ENCODE peak calls at places on chromosomes 16 and 17, in four cellular contexts. F, G, I and D are unnamed samples.

GRCh38 chr17:32019228-32019627 is 12.0 kb downstream of the LRRC37B start:
- DNase-seq in G (no peak), F (no peak), I (no peak), D (no peak)

GRCh38 chr16:66849021-66849420 is 4.8 kb downstream of the CA7 start:
- DNase-seq in F (no peak), G (no peak), I (no peak), D (no peak)

GRCh38 chr16:55294947-55295346 is 29.1 kb upstream of the IRX6 start:
- DNase-seq in F (peak), I (no peak), G (no peak), D (no peak)

GRCh38 chr16:2964416-2965223 is 545 bp downstream of the KREMEN2 start:
- DNase-seq in G (peak), F (peak), I (no peak), D (peak)

GRCh38 chr16:27439273-27440018 is 37.5 kb downstream of the IL21R start:
- DNase-seq in G (no peak), F (no peak), I (no peak), D (no peak)

GRCh38 chr16:54935411-54936085 is 4.9 kb downstream of the IRX5 start:
- DNase-seq in I (no peak), F (no peak), G (no peak), D (no peak)

GRCh38 chr17:6523330-6523729 is 33.0 kb downstream of the PITPNM3 start:
- DNase-seq in F (no peak), G (no peak), I (no peak), D (no peak)

GRCh38 chr17:39400547-39401411 is 647 bp downstream of the FBXL20 start:
- DNase-seq in G (peak), I (no peak), F (peak), D (no peak)

GRCh38 chr16:15986261-15986660 is 36.8 kb downstream of the ABCC1 start:
- DNase-seq in G (no peak), I (no peak), F (peak), D (no peak)

GRCh38 chr17:6775871-6776405 is at the start of gene FBXO39:
- DNase-seq in I (no peak), G (peak), F (no peak), D (no peak)

GRCh38 chr17:18954321-18954720 is 2.4 kb downstream of the SLC5A10 start:
- DNase-seq in G (no peak), I (no peak), F (no peak), D (no peak)

GRCh38 chr17:67280279-67280678 is 35.3 kb upstream of the HELZ start:
- DNase-seq in F (peak), G (no peak), I (no peak), D (no peak)

GRCh38 chr16:87930456-87930855 is 5.9 kb downstream of the CA5A start:
- DNase-seq in I (no peak), F (no peak), G (no peak), D (no peak)

GRCh38 chr17:47649972-47650524 is 329 bp downstream of the KPNB1 start:
- DNase-seq in G (no peak), I (no peak), F (no peak), D (no peak)

GRCh38 chr17:66375121-66375520 is 72.7 kb downstream of the PRKCA start:
- DNase-seq in F (no peak), G (no peak), I (no peak), D (no peak)

GRCh38 chr17:2883544-2884203 is 87.4 kb downstream of the RAP1GAP2 start:
- DNase-seq in I (no peak), F (no peak), G (no peak), D (no peak)
- H3K4me3 ChIP-seq in I (no peak), F (no peak), G (no peak), D (no peak)

DNA sequence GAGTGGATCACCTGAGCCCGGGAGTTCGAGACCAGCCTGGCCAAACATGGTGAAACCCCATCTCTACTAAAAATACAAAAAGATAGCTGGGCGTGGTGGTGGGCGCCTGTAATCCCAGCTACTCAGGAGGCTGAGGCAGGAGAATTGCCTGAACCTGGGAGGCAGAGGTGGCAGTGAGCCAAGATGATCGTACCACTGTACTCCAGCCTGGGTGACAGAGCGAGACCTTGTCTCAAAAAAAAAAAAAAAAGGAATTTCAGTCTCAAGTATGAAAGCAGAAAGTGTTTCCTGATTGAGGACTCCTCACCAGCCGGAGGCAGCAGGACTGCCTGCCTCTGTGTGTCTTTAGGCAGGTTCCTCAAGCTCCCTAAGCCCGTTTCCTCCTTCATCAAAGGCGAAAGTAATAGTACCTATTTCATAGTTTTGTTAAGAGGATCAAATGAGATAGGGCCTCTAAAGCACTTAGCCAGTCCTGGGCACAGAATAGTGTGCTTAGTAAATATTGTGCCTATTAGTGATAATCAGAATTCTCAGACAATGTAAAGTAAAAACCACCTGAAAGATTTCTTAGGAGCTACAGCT is 9.0 kb downstream of the RAI1 start:
- DNase-seq in I (no peak), G (no peak), F (no peak), D (no peak)
- H3K4me3 ChIP-seq in I (no peak), G (no peak), F (no peak), D (no peak)

DNA sequence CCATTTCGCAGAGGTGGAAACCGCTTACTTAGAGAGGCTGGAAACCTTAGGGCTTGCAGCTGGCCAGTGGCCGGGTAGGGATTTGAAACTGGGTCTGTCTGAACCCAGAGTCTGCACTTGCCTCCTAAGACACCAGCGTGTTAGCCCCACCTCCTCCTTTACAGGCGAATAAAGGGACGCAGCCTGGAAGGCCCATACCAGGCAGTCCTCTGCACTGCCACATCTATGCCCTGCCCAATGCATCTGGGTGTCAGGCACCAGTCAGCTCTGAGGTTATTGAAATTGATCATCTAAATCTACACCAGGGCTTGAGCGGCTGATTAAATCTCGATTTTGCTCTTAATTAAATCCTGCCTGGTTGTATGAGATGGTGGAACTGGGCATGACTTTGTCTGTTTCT is 19.9 kb upstream of the NAGS start:
- DNase-seq in I (no peak), G (no peak), F (no peak), D (no peak)
- H3K4me3 ChIP-seq in I (no peak), G (peak), F (peak), D (no peak)

DNA sequence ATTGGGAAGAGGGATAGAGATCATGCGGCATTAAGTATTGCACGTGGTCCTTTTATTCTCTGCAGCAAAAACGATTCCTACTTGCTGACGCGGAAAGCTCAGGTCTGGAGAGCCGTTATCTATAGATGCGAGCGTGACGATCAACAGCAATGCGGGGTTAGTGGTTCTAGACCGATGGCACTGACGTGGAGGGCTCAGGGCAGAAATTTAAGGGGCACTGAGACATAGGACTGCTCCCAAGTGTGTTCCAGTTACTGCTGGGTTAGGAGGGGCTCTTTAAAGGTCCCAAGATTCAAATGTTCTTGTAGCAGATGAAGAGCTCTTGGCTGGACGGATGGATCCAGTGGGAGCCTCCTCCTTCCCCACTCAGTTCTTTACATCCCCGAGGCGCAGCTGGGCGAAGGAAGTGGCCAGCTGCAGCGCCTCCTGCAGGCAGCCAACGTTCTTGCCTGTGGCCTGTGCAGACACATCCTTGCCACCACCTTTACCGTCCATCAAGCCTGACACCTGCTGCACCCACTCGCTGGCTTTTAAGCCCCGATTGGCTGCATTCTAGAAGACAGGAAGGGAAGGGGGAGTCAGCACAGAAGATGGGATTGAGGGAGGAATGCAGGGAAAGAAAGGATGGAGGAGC is 732 bp upstream of the EXOSC6 start:
- DNase-seq in F (peak), G (no peak), I (no peak), D (no peak)
- H3K4me3 ChIP-seq in F (no peak), G (no peak), I (no peak), D (no peak)

GRCh38 chr17:73643012-73643845 is 1.0 kb downstream of the SDK2 start:
- DNase-seq in I (no peak), F (peak), G (no peak), D (no peak)

GRCh38 chr17:73642659-73643011 is 1.6 kb downstream of the SDK2 start:
- DNase-seq in G (no peak), I (no peak), F (no peak), D (no peak)

GRCh38 chr17:73643846-73644144 is 450 bp downstream of the SDK2 start:
- DNase-seq in F (no peak), G (no peak), I (no peak), D (no peak)

GRCh38 chr17:73645050-73645871 is 1.0 kb upstream of the SDK2 start:
- DNase-seq in F (peak), I (no peak), G (no peak), D (no peak)

DNA sequence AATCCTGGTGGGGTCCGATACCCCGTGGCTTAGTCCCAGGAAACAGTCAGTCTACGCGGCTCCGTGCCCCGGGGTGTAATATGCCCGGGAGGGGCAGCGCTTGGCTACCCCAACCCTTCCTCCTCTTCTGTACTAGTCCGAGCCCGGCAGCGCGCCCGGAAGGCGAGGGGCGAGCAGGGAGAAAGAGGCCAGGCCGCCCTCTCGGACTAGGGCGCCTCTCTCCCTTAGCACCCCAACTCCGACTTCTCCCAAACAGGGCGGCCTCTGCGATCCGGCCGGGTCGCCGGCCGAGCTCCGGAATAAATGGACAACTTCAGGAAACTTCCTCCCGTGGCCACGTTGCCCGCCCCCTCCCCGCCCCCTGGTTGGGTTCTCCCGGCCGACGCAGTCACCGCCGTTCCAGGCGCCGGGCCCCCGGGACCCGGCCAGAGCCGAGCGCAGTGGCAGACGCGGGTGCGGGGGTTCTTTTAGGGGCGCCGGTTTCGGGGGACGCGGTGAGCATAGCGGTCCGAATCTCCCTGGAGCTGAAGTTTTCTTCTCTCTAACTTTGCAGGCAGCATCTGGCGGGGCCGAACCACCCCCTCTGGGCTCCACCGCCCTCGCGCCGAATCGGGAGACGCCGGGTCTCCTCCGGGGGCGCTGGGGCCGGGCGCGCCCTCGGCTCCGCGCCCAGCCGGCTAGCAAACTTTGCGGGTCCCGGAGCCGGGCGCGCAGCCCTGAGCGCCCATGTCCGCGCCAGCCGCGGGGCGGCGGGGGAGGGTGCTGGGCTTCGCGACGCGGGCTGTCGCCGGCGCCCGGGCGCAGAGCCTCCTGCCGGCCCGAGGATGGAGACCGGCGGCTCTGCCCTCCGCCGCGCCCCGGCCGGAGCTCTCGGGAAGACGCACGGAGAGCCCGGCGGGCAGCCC is at the start of gene SDK2:
- DNase-seq in G (no peak), F (peak), I (no peak), D (no peak)
- H3K4me3 ChIP-seq in G (peak), F (peak), I (peak), D (no peak)

DNA sequence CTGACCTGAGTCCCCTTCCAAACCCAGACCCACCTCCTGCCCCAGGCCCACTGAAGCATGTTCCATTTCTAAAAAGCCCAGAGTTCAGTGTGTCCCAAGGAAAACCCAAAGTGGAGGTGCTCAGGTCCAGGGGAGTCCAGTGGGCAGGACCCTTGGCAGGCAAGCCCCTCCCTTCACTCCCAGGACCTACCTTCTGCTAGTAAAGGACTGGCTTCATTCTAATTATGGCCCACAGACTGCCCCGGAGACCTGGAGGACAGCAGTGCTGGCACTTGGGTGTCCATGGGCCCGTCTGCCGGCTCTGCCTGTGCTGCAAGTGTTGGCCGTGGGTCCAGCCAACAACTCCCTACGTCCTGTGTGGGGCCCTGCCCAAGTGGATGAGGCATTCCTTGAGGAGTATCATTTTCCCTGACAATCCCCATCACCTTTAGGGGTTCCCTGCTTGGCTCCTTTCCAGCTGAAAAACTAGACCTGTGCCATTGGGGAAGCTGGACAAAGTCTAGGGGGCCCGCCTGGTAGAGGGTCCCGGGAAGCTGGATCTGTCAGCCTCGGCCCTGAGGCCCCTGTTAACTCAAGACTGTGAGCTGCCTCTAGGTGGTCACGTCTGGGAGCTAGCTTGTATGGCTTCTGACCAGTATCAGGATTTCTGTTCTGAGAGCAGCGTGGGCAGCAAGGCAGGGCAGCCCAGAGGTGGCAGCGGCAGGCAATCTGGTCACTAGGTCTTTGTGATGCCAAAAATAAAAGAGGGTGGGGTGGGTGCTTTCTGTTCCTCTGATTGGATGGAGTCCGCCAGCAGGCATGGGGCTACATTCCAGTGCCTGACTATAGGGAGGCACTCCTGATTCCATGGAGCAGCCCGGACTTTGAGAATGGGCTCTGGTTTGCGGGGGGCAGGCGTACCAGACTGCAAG is 8.2 kb downstream of the CBX2 start:
- DNase-seq in I (no peak), F (no peak), G (peak), D (no peak)
- H3K4me3 ChIP-seq in I (no peak), F (no peak), G (no peak), D (no peak)